ENCODE peak calls at places on chromosomes 11 and 22, in seven cellular contexts. N, U, H, X, T, S and E are unnamed samples.

GRCh38 chr11:57979532-57980079 is 44.1 kb upstream of the OR9Q1 start:
- DNase-seq in N (no peak), U (no peak), H (no peak), X (no peak), T (no peak), S (no peak), E (no peak)

GRCh38 chr22:26663374-26663923 is 6.1 kb downstream of the MIAT start:
- DNase-seq in N (no peak), U (no peak), H (no peak), X (no peak), T (no peak), S (no peak), E (no peak)

GRCh38 chr11:96186806-96187205 is 156.2 kb downstream of the MAML2 start:
- DNase-seq in N (no peak), U (no peak), H (no peak), X (no peak), T (no peak), S (no peak), E (no peak)

GRCh38 chr11:11618973-11619435 is 2.8 kb downstream of the GALNT18 start:
- DNase-seq in N (no peak), U (no peak), H (no peak), X (no peak), T (no peak), S (no peak), E (no peak)

GRCh38 chr11:47503227-47503626 is 49.7 kb downstream of the CELF1 start:
- DNase-seq in N (no peak), U (no peak), H (no peak), X (no peak), T (no peak), S (no peak), E (no peak)

GRCh38 chr11:62399172-62399867 is 19.5 kb upstream of the SCGB1A1 start:
- DNase-seq in N (no peak), U (no peak), H (no peak), X (no peak), T (no peak), S (no peak), E (no peak)

GRCh38 chr11:93984205-93984586 is 37.0 kb upstream of the HEPHL1 start:
- DNase-seq in N (no peak), U (no peak), H (no peak), X (peak; percentile 32), T (no peak), S (no peak), E (no peak)

GRCh38 chr11:78564037-78564888 is 10.4 kb downstream of the NARS2 start:
- DNase-seq in N (peak; percentile 78), U (peak; percentile 10), H (peak; percentile 22), X (peak; percentile 44), T (peak; percentile 27), S (peak; percentile 17), E (no peak)

GRCh38 chr11:69075421-69076128 is 26.8 kb downstream of the TPCN2 start:
- DNase-seq in N (peak; percentile 93), U (no peak), H (no peak), X (peak; percentile 94), T (peak; percentile 45), S (no peak), E (peak; percentile 93)

GRCh38 chr22:40202225-40202944 is 24.7 kb downstream of the TNRC6B start:
- DNase-seq in N (no peak), U (no peak), H (no peak), X (no peak), T (no peak), S (no peak), E (no peak)

GRCh38 chr11:32231909-32232493 is 141.1 kb downstream of the RCN1 start:
- DNase-seq in N (peak; percentile 32), U (no peak), H (peak; percentile 16), X (no peak), T (no peak), S (no peak), E (peak; percentile 17)

GRCh38 chr22:35539487-35539886 is 1.1 kb upstream of the RASD2 start:
- DNase-seq in N (no peak), U (no peak), H (no peak), X (no peak), T (no peak), S (no peak), E (no peak)

GRCh38 chr11:85742348-85742747 is 56.4 kb upstream of the CCDC89 start:
- DNase-seq in N (no peak), U (no peak), H (no peak), X (no peak), T (no peak), S (no peak), E (no peak)

GRCh38 chr11:2529636-2530035 is 84.8 kb downstream of the KCNQ1 start:
- DNase-seq in N (no peak), U (no peak), H (no peak), X (no peak), T (no peak), S (no peak), E (no peak)

GRCh38 chr11:17887779-17888178 is 125.1 kb downstream of the SERGEF start:
- DNase-seq in N (peak; percentile 54), U (no peak), H (no peak), X (no peak), T (no peak), S (no peak), E (no peak)

GRCh38 chr11:6650980-6651379 is 4.6 kb downstream of the DCHS1 start:
- DNase-seq in N (no peak), U (no peak), H (peak; percentile 47), X (no peak), T (no peak), S (no peak), E (no peak)

GRCh38 chr11:17655682-17656081 is 63.7 kb upstream of the MYOD1 start:
- DNase-seq in N (no peak), U (no peak), H (no peak), X (no peak), T (no peak), S (no peak), E (no peak)

GRCh38 chr22:20523118-20523983 is 15.9 kb downstream of the MED15 start:
- DNase-seq in N (peak; percentile 14), U (no peak), H (peak; percentile 37), X (no peak), T (no peak), S (no peak), E (no peak)